ENCODE peak calls at places on chromosomes 4 and X, in four cellular contexts. U is heart left ventricle, W is NAMALWA, C is Right ventricle myocardium superior. T is an unnamed sample.

GRCh38 chrX:920234-920799 is 289.7 kb downstream of the SHOX start:
- DNase-seq in C (no peak), W (no peak), U (no peak), T (no peak)

GRCh38 chrX:47243351-47243750 is 10.5 kb downstream of the USP11 start:
- DNase-seq in W (no peak), C (no peak), U (no peak), T (no peak)

GRCh38 chr4:128286474-128287158 is 997 bp downstream of the PGRMC2 start:
- DNase-seq in C (no peak), U (no peak), W (peak), T (no peak)

GRCh38 chr4:139715721-139716391 is 50.2 kb downstream of the MGST2 start:
- DNase-seq in C (peak), U (no peak), W (no peak), T (no peak)

GRCh38 chr4:91116861-91117260 is 989.7 kb downstream of the CCSER1 start:
- DNase-seq in C (no peak), U (no peak), W (peak), T (no peak)

GRCh38 chrX:84186603-84187358 is 1.2 kb downstream of the RPS6KA6 start:
- DNase-seq in C (no peak), W (peak), U (no peak), T (no peak)

GRCh38 chrX:97189668-97190067 is 306.0 kb downstream of the RPA4 start:
- DNase-seq in W (no peak), U (no peak), C (no peak), T (no peak)

GRCh38 chr4:145485120-145485519 is 3.5 kb downstream of the SMAD1 start:
- DNase-seq in U (no peak), W (no peak), C (no peak), T (no peak)

GRCh38 chr4:82691431-82691830 is 107.2 kb downstream of the SCD5 start:
- DNase-seq in U (no peak), W (no peak), C (no peak), T (no peak)

GRCh38 chr4:153464068-153464467 is 2.1 kb upstream of the TMEM131L start:
- DNase-seq in C (no peak), U (no peak), W (peak), T (no peak)

GRCh38 chr4:28357985-28358384 is 1497.3 kb downstream of the STIM2 start:
- DNase-seq in C (no peak), U (no peak), W (peak), T (no peak)

GRCh38 chr4:2261110-2261852 is 628 bp downstream of the MXD4 start:
- DNase-seq in C (peak), W (peak), U (peak), T (peak)

GRCh38 chrX:11470231-11470630 is 177.0 kb downstream of the AMELX start:
- DNase-seq in W (no peak), C (no peak), U (no peak), T (no peak)

GRCh38 chr4:77451530-77451929 is 154.1 kb upstream of the CXCL13 start:
- DNase-seq in U (no peak), C (no peak), W (no peak), T (no peak)

GRCh38 chr4:168797176-168797575 is 212.9 kb downstream of the CBR4 start:
- DNase-seq in W (no peak), C (no peak), U (no peak), T (no peak)

GRCh38 chr4:171157462-171158082 is 655.6 kb upstream of the GALNTL6 start:
- DNase-seq in C (no peak), W (no peak), U (no peak), T (no peak)

GRCh38 chr4:128596844-128597243 is 212.7 kb upstream of the JADE1 start:
- DNase-seq in U (no peak), C (no peak), W (no peak), T (no peak)

GRCh38 chr4:122309988-122310626 is 68.7 kb upstream of the ADAD1 start:
- DNase-seq in C (no peak), W (peak), U (no peak), T (no peak)

GRCh38 chrX:150032742-150033141 is 94.5 kb upstream of the EOLA2 start:
- DNase-seq in U (no peak), C (no peak), W (no peak), T (no peak)

GRCh38 chrX:110671068-110671803 is 124.4 kb downstream of the CHRDL1 start:
- DNase-seq in U (no peak), C (no peak), W (no peak), T (no peak)

GRCh38 chrX:27085346-27085745 is 377.8 kb downstream of the PPP4R3C start:
- DNase-seq in C (no peak), W (no peak), U (no peak), T (no peak)

GRCh38 chr4:155529197-155529596 is 137.5 kb upstream of the GUCY1A1 start:
- DNase-seq in C (no peak), W (peak), U (no peak), T (no peak)

GRCh38 chr4:25860586-25861421 is 2.0 kb downstream of the SEL1L3 start:
- DNase-seq in W (peak), U (no peak), C (no peak), T (no peak)

GRCh38 chrX:136658151-136658550 is 10.2 kb downstream of the CD40LG start:
- DNase-seq in W (no peak), C (no peak), U (no peak), T (no peak)

GRCh38 chr4:78864405-78865024 is 74.7 kb downstream of the PAQR3 start:
- DNase-seq in U (no peak), W (peak), C (no peak), T (no peak)

GRCh38 chr4:84218002-84218401 is 281.1 kb downstream of the NKX6-1 start:
- DNase-seq in U (no peak), C (no peak), W (no peak), T (no peak)

GRCh38 chrX:9279271-9279596 is 185.6 kb upstream of the TBL1X start:
- DNase-seq in U (no peak), W (no peak), C (no peak), T (no peak)

GRCh38 chr4:56255820-56256219 is 131.5 kb downstream of the AASDH start:
- DNase-seq in C (no peak), W (no peak), U (no peak), T (no peak)

GRCh38 chrX:19174401-19175025 is 52.2 kb upstream of the ADGRG2 start:
- DNase-seq in W (no peak), U (no peak), C (peak), T (no peak)

GRCh38 chr4:140117946-140118345 is 36.0 kb downstream of the MAML3 start:
- DNase-seq in U (no peak), W (no peak), C (no peak), T (no peak)

GRCh38 chr4:169229571-169230028 is 41.2 kb downstream of the SH3RF1 start:
- DNase-seq in U (no peak), W (no peak), C (no peak), T (no peak)